ENCODE peak calls at places on chromosome 12, in seven cellular contexts. Q is SK-N-SH, X is K562, J is GM12891, K is HepG2, A is GM12878, U is H1. V is an unnamed sample.

GRCh38 chr12:51357374-51358047 is 11.0 kb upstream of the CELA1 start:
- DNase-seq in Q (no peak), X (no peak), J (no peak), K (no peak), A (peak), U (no peak), V (no peak)

GRCh38 chr12:12513416-12514006 is 49.2 kb downstream of the DUSP16 start:
- DNase-seq in Q (peak), X (no peak), J (no peak), K (no peak), A (no peak), U (no peak), V (no peak)

GRCh38 chr12:14907953-14908352 is 22.3 kb upstream of the MGP start:
- DNase-seq in Q (no peak), X (no peak), J (no peak), K (no peak), A (no peak), U (no peak), V (no peak)

GRCh38 chr12:107429006-107429698 is 256.4 kb upstream of the PWP1 start:
- DNase-seq in Q (no peak), X (no peak), J (no peak), K (no peak), A (no peak), U (no peak), V (no peak)

GRCh38 chr12:97426485-97427116 is 36.0 kb upstream of the RMST start:
- DNase-seq in Q (no peak), X (no peak), J (no peak), K (no peak), A (no peak), U (no peak), V (no peak)

GRCh38 chr12:124660846-124661245 is 93.4 kb upstream of the NCOR2 start:
- DNase-seq in Q (no peak), X (no peak), J (no peak), K (no peak), A (no peak), U (no peak), V (no peak)

GRCh38 chr12:30880061-30880460 is 46.5 kb upstream of the TSPAN11 start:
- DNase-seq in Q (no peak), X (no peak), J (no peak), K (no peak), A (no peak), U (no peak), V (no peak)

GRCh38 chr12:103800252-103800771 is 40.7 kb downstream of the NT5DC3 start:
- DNase-seq in Q (peak), X (peak), J (no peak), K (peak), A (no peak), U (no peak), V (no peak)

GRCh38 chr12:79686171-79686570 is 4.6 kb downstream of the PAWR start:
- DNase-seq in Q (no peak), X (no peak), J (no peak), K (no peak), A (no peak), U (no peak), V (no peak)

GRCh38 chr12:113861708-113862312 is 104.3 kb downstream of the RBM19 start:
- DNase-seq in Q (no peak), X (no peak), J (no peak), K (no peak), A (no peak), U (no peak), V (no peak)

GRCh38 chr12:54569072-54569471 is 19.4 kb downstream of the PPP1R1A start:
- DNase-seq in Q (no peak), X (no peak), J (no peak), K (no peak), A (no peak), U (no peak), V (no peak)

GRCh38 chr12:54572881-54573280 is 15.6 kb downstream of the PPP1R1A start:
- DNase-seq in Q (no peak), X (peak), J (no peak), K (no peak), A (no peak), U (no peak), V (no peak)

GRCh38 chr12:54571857-54572195 is 16.6 kb downstream of the PPP1R1A start:
- DNase-seq in Q (no peak), X (no peak), J (no peak), K (no peak), A (no peak), U (no peak), V (no peak)

GRCh38 chr12:54569995-54570531 is 18.4 kb downstream of the PPP1R1A start:
- DNase-seq in Q (no peak), X (no peak), J (no peak), K (no peak), A (no peak), U (no peak), V (no peak)

GRCh38 chr12:54571166-54571856 is 17.1 kb downstream of the PPP1R1A start:
- DNase-seq in Q (no peak), X (no peak), J (no peak), K (no peak), A (no peak), U (no peak), V (no peak)
- TF ChIP-seq TAF1 in Q (no peak), X (no peak), J (no peak), K (no peak), A (no peak), U (no peak), V (no peak)

GRCh38 chr12:54439521-54440255 is 20.6 kb upstream of the ITGA5 start:
- DNase-seq in Q (peak), X (peak), J (no peak), K (peak), A (no peak), U (no peak), V (no peak)
- TF ChIP-seq POLR2AphosphoS5 in Q (no peak), X (no peak), J (no peak), K (no peak), A (no peak), U (no peak), V (no peak)

GRCh38 chr12:54977857-54978256 is 6.7 kb downstream of the TESPA1 start:
- DNase-seq in Q (no peak), X (peak), J (no peak), K (no peak), A (no peak), U (no peak), V (no peak)
- TF ChIP-seq TAF1 in Q (no peak), X (no peak), J (no peak), K (no peak), A (no peak), U (no peak), V (no peak)

GRCh38 chr12:111467862-111468245 is 62.1 kb downstream of the SH2B3 start:
- DNase-seq in Q (no peak), X (no peak), J (no peak), K (no peak), A (no peak), U (no peak), V (no peak)
- TF ChIP-seq POLR2AphosphoS5 in Q (no peak), X (no peak), J (no peak), K (no peak), A (no peak), U (no peak), V (no peak)

GRCh38 chr12:43333650-43334043 is 218.4 kb downstream of the ADAMTS20 start:
- DNase-seq in Q (peak), X (no peak), J (no peak), K (no peak), A (no peak), U (no peak), V (no peak)

GRCh38 chr12:43332977-43333649 is 218.9 kb downstream of the ADAMTS20 start:
- DNase-seq in Q (peak), X (no peak), J (no peak), K (no peak), A (no peak), U (no peak), V (no peak)

GRCh38 chr12:43337571-43338497 is 214.2 kb downstream of the ADAMTS20 start:
- DNase-seq in Q (no peak), X (no peak), J (no peak), K (no peak), A (no peak), U (no peak), V (no peak)

GRCh38 chr12:43336962-43337555 is 214.9 kb downstream of the ADAMTS20 start:
- DNase-seq in Q (peak), X (peak), J (no peak), K (no peak), A (no peak), U (no peak), V (no peak)

GRCh38 chr12:43338848-43339526 is 213.0 kb downstream of the ADAMTS20 start:
- DNase-seq in Q (peak), X (peak), J (no peak), K (peak), A (peak), U (peak), V (no peak)
- TF ChIP-seq TAF1 in Q (no peak), X (no peak), J (no peak), K (no peak), A (no peak), U (no peak), V (no peak)

DNA sequence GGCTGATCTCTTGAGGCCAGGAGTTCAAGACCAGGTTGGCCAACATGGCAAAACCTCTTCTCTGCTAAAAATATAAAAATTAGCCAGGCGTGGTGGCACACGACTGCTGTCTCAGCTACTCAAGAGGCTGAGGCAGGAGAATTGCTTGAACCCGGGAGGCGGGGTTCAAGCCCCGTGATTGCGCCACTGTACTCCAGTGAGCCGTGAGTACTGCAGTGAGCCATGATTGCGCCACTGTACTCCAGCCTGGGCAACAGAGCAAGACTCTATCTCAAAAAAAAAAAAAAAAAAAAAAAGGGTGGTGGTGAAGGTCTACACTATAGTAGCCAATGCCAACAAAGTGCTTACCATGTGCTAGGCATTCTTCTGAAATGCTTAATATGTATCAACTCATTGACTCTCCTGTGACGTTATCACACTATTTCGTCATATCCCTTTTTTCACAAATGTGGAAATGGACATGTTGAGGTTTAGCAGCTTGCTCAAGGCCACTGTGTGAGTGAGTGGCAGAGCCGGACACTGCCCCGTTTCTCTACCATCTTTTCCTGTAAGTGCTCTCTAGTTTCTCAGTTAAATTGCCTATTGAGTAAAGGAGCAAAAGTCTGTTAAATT is 59.6 kb downstream of the GNS start:
- DNase-seq in Q (no peak), X (no peak), J (no peak), K (no peak), A (no peak), U (no peak), V (no peak)
- TF ChIP-seq POLR2AphosphoS5 in Q (no peak), X (no peak), J (no peak), K (no peak), A (no peak), U (no peak), V (no peak)

DNA sequence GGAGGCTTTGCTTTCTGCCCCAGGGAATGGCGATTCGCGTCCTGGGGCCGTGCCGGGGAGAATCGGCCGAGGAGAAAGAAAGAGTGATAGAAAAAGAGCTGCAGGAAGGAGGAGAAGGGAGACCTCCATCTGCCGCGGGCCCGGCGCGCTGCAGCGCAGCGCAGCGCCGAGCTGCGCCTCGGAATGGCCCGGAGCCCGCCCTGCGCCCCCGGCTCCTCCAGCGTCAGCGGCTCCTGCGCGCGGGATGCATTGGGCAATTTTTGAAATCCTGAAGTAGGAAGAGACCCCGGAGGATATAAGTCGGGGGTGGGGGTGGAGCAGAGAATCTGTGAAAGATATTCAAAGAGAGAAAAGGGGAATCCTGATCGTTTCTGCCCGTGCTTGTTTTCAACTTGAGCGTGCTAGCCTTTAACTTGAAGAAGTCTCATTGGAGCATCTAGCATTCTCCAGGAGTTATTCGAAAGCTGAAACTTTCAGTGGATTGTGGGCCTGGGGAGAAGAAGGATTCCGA is 371 bp downstream of the PDE3A start:
- DNase-seq in Q (peak), X (no peak), J (no peak), K (no peak), A (no peak), U (no peak), V (no peak)
- TF ChIP-seq TAF1 in Q (no peak), X (no peak), J (no peak), K (no peak), A (no peak), U (no peak), V (no peak)